ENCODE peak calls at places on chromosomes 3 and 15, in six cellular contexts. One of them, this sample, is unnamed.

GRCh38 chr15:65042776-65043322 is 2.3 kb upstream of the SLC51B start:
- DNase-seq in thoracic aorta: no peak
- DNase-seq in T-helper 1 cell: no peak
- DNase-seq in mucosa of descending colon: no peak
- DNase-seq in stimulated activated CD8-positive, alpha-beta memory T cell treated with anti-CD3 and anti-CD28 coated beads, Interleukin-15, amount 100 ng/mL, for 1 hour: no peak
- DNase-seq in effector memory CD4-positive, alpha-beta T cell: no peak
- DNase-seq in this sample: no peak

GRCh38 chr3:46449755-46450552 is 14.8 kb downstream of the LTF start:
- DNase-seq in thoracic aorta: no peak
- DNase-seq in T-helper 1 cell: no peak
- DNase-seq in mucosa of descending colon: no peak
- DNase-seq in stimulated activated CD8-positive, alpha-beta memory T cell treated with anti-CD3 and anti-CD28 coated beads, Interleukin-15, amount 100 ng/mL, for 1 hour: no peak
- DNase-seq in effector memory CD4-positive, alpha-beta T cell: no peak
- DNase-seq in this sample: no peak

GRCh38 chr3:66483006-66483928 is 17.6 kb downstream of the LRIG1 start:
- DNase-seq in thoracic aorta: peak
- DNase-seq in T-helper 1 cell: no peak
- DNase-seq in mucosa of descending colon: peak
- DNase-seq in stimulated activated CD8-positive, alpha-beta memory T cell treated with anti-CD3 and anti-CD28 coated beads, Interleukin-15, amount 100 ng/mL, for 1 hour: no peak
- DNase-seq in effector memory CD4-positive, alpha-beta T cell: no peak
- DNase-seq in this sample: peak

GRCh38 chr15:101167366-101167790 is 84.5 kb downstream of the CHSY1 start:
- DNase-seq in thoracic aorta: no peak
- DNase-seq in T-helper 1 cell: no peak
- DNase-seq in mucosa of descending colon: no peak
- DNase-seq in stimulated activated CD8-positive, alpha-beta memory T cell treated with anti-CD3 and anti-CD28 coated beads, Interleukin-15, amount 100 ng/mL, for 1 hour: no peak
- DNase-seq in effector memory CD4-positive, alpha-beta T cell: no peak
- DNase-seq in this sample: no peak

GRCh38 chr3:123587399-123587798 is 2.5 kb upstream of the HACD2 start:
- DNase-seq in thoracic aorta: no peak
- DNase-seq in T-helper 1 cell: no peak
- DNase-seq in mucosa of descending colon: no peak
- DNase-seq in stimulated activated CD8-positive, alpha-beta memory T cell treated with anti-CD3 and anti-CD28 coated beads, Interleukin-15, amount 100 ng/mL, for 1 hour: no peak
- DNase-seq in effector memory CD4-positive, alpha-beta T cell: no peak
- DNase-seq in this sample: no peak

GRCh38 chr15:68797157-68797556 is 23.5 kb downstream of the ANP32A start:
- DNase-seq in thoracic aorta: no peak
- DNase-seq in T-helper 1 cell: no peak
- DNase-seq in mucosa of descending colon: no peak
- DNase-seq in stimulated activated CD8-positive, alpha-beta memory T cell treated with anti-CD3 and anti-CD28 coated beads, Interleukin-15, amount 100 ng/mL, for 1 hour: no peak
- DNase-seq in effector memory CD4-positive, alpha-beta T cell: no peak
- DNase-seq in this sample: no peak

GRCh38 chr3:63343674-63344073 is 65.6 kb downstream of the SYNPR start:
- DNase-seq in thoracic aorta: peak
- DNase-seq in T-helper 1 cell: no peak
- DNase-seq in mucosa of descending colon: peak
- DNase-seq in stimulated activated CD8-positive, alpha-beta memory T cell treated with anti-CD3 and anti-CD28 coated beads, Interleukin-15, amount 100 ng/mL, for 1 hour: no peak
- DNase-seq in effector memory CD4-positive, alpha-beta T cell: no peak
- DNase-seq in this sample: peak

GRCh38 chr3:129424185-129424841 is 4.1 kb downstream of the EFCAB12 start:
- DNase-seq in thoracic aorta: no peak
- DNase-seq in T-helper 1 cell: no peak
- DNase-seq in mucosa of descending colon: no peak
- DNase-seq in stimulated activated CD8-positive, alpha-beta memory T cell treated with anti-CD3 and anti-CD28 coated beads, Interleukin-15, amount 100 ng/mL, for 1 hour: no peak
- DNase-seq in effector memory CD4-positive, alpha-beta T cell: no peak
- DNase-seq in this sample: no peak

GRCh38 chr3:194730369-194730768 is 44.7 kb downstream of the FAM43A start:
- DNase-seq in thoracic aorta: no peak
- DNase-seq in T-helper 1 cell: no peak
- DNase-seq in mucosa of descending colon: peak
- DNase-seq in stimulated activated CD8-positive, alpha-beta memory T cell treated with anti-CD3 and anti-CD28 coated beads, Interleukin-15, amount 100 ng/mL, for 1 hour: no peak
- DNase-seq in effector memory CD4-positive, alpha-beta T cell: no peak
- DNase-seq in this sample: peak

GRCh38 chr15:100353469-100353868 is 11.7 kb upstream of the ADAMTS17 start:
- DNase-seq in thoracic aorta: no peak
- DNase-seq in T-helper 1 cell: no peak
- DNase-seq in mucosa of descending colon: no peak
- DNase-seq in stimulated activated CD8-positive, alpha-beta memory T cell treated with anti-CD3 and anti-CD28 coated beads, Interleukin-15, amount 100 ng/mL, for 1 hour: no peak
- DNase-seq in effector memory CD4-positive, alpha-beta T cell: no peak
- DNase-seq in this sample: peak

GRCh38 chr3:3998140-3998977 is 199.1 kb downstream of the LRRN1 start:
- DNase-seq in thoracic aorta: no peak
- DNase-seq in T-helper 1 cell: no peak
- DNase-seq in mucosa of descending colon: no peak
- DNase-seq in stimulated activated CD8-positive, alpha-beta memory T cell treated with anti-CD3 and anti-CD28 coated beads, Interleukin-15, amount 100 ng/mL, for 1 hour: no peak
- DNase-seq in effector memory CD4-positive, alpha-beta T cell: no peak
- DNase-seq in this sample: peak

GRCh38 chr3:159844801-159845261 is 143.8 kb upstream of the IL12A start:
- DNase-seq in thoracic aorta: no peak
- DNase-seq in T-helper 1 cell: no peak
- DNase-seq in mucosa of descending colon: no peak
- DNase-seq in stimulated activated CD8-positive, alpha-beta memory T cell treated with anti-CD3 and anti-CD28 coated beads, Interleukin-15, amount 100 ng/mL, for 1 hour: no peak
- DNase-seq in effector memory CD4-positive, alpha-beta T cell: no peak
- DNase-seq in this sample: no peak

GRCh38 chr15:62066663-62067447 is at the start of gene C2CD4A:
- DNase-seq in thoracic aorta: no peak
- DNase-seq in T-helper 1 cell: peak
- DNase-seq in mucosa of descending colon: peak
- DNase-seq in stimulated activated CD8-positive, alpha-beta memory T cell treated with anti-CD3 and anti-CD28 coated beads, Interleukin-15, amount 100 ng/mL, for 1 hour: peak
- DNase-seq in effector memory CD4-positive, alpha-beta T cell: peak
- DNase-seq in this sample: peak

GRCh38 chr3:9041626-9042025 is 78.4 kb upstream of the RAD18 start:
- DNase-seq in thoracic aorta: no peak
- DNase-seq in T-helper 1 cell: no peak
- DNase-seq in mucosa of descending colon: no peak
- DNase-seq in stimulated activated CD8-positive, alpha-beta memory T cell treated with anti-CD3 and anti-CD28 coated beads, Interleukin-15, amount 100 ng/mL, for 1 hour: no peak
- DNase-seq in effector memory CD4-positive, alpha-beta T cell: no peak
- DNase-seq in this sample: no peak

GRCh38 chr15:41607033-41607432 is 48.0 kb downstream of the TYRO3 start:
- DNase-seq in thoracic aorta: no peak
- DNase-seq in T-helper 1 cell: no peak
- DNase-seq in mucosa of descending colon: no peak
- DNase-seq in stimulated activated CD8-positive, alpha-beta memory T cell treated with anti-CD3 and anti-CD28 coated beads, Interleukin-15, amount 100 ng/mL, for 1 hour: no peak
- DNase-seq in effector memory CD4-positive, alpha-beta T cell: no peak
- DNase-seq in this sample: no peak

GRCh38 chr3:140441006-140441405 is 236.9 kb upstream of the TRIM42 start:
- DNase-seq in thoracic aorta: no peak
- DNase-seq in T-helper 1 cell: no peak
- DNase-seq in mucosa of descending colon: no peak
- DNase-seq in stimulated activated CD8-positive, alpha-beta memory T cell treated with anti-CD3 and anti-CD28 coated beads, Interleukin-15, amount 100 ng/mL, for 1 hour: no peak
- DNase-seq in effector memory CD4-positive, alpha-beta T cell: no peak
- DNase-seq in this sample: no peak

GRCh38 chr15:62071711-62072308 is 5.0 kb downstream of the C2CD4A start:
- DNase-seq in thoracic aorta: no peak
- DNase-seq in T-helper 1 cell: no peak
- DNase-seq in mucosa of descending colon: no peak
- DNase-seq in stimulated activated CD8-positive, alpha-beta memory T cell treated with anti-CD3 and anti-CD28 coated beads, Interleukin-15, amount 100 ng/mL, for 1 hour: no peak
- DNase-seq in effector memory CD4-positive, alpha-beta T cell: no peak
- DNase-seq in this sample: no peak

GRCh38 chr15:33461671-33462070 is 150.9 kb downstream of the RYR3 start:
- DNase-seq in thoracic aorta: no peak
- DNase-seq in T-helper 1 cell: no peak
- DNase-seq in mucosa of descending colon: no peak
- DNase-seq in stimulated activated CD8-positive, alpha-beta memory T cell treated with anti-CD3 and anti-CD28 coated beads, Interleukin-15, amount 100 ng/mL, for 1 hour: no peak
- DNase-seq in effector memory CD4-positive, alpha-beta T cell: no peak
- DNase-seq in this sample: no peak

GRCh38 chr3:110318108-110318507 is 753.5 kb upstream of the NECTIN3 start:
- DNase-seq in thoracic aorta: no peak
- DNase-seq in T-helper 1 cell: no peak
- DNase-seq in mucosa of descending colon: no peak
- DNase-seq in stimulated activated CD8-positive, alpha-beta memory T cell treated with anti-CD3 and anti-CD28 coated beads, Interleukin-15, amount 100 ng/mL, for 1 hour: no peak
- DNase-seq in effector memory CD4-positive, alpha-beta T cell: no peak
- DNase-seq in this sample: no peak

GRCh38 chr3:44206862-44207652 is 34.6 kb upstream of the TOPAZ1 start:
- DNase-seq in thoracic aorta: no peak
- DNase-seq in T-helper 1 cell: no peak
- DNase-seq in mucosa of descending colon: no peak
- DNase-seq in stimulated activated CD8-positive, alpha-beta memory T cell treated with anti-CD3 and anti-CD28 coated beads, Interleukin-15, amount 100 ng/mL, for 1 hour: no peak
- DNase-seq in effector memory CD4-positive, alpha-beta T cell: no peak
- DNase-seq in this sample: peak

GRCh38 chr3:58386966-58387365 is 46.7 kb downstream of the PDHB start:
- DNase-seq in thoracic aorta: no peak
- DNase-seq in T-helper 1 cell: no peak
- DNase-seq in mucosa of descending colon: no peak
- DNase-seq in stimulated activated CD8-positive, alpha-beta memory T cell treated with anti-CD3 and anti-CD28 coated beads, Interleukin-15, amount 100 ng/mL, for 1 hour: no peak
- DNase-seq in effector memory CD4-positive, alpha-beta T cell: no peak
- DNase-seq in this sample: no peak

GRCh38 chr15:96889734-96890480 is 559.4 kb downstream of the NR2F2 start:
- DNase-seq in thoracic aorta: no peak
- DNase-seq in T-helper 1 cell: no peak
- DNase-seq in mucosa of descending colon: no peak
- DNase-seq in stimulated activated CD8-positive, alpha-beta memory T cell treated with anti-CD3 and anti-CD28 coated beads, Interleukin-15, amount 100 ng/mL, for 1 hour: no peak
- DNase-seq in effector memory CD4-positive, alpha-beta T cell: no peak
- DNase-seq in this sample: no peak

GRCh38 chr3:16476636-16477035 is 36.9 kb downstream of the RFTN1 start:
- DNase-seq in thoracic aorta: no peak
- DNase-seq in T-helper 1 cell: no peak
- DNase-seq in mucosa of descending colon: no peak
- DNase-seq in stimulated activated CD8-positive, alpha-beta memory T cell treated with anti-CD3 and anti-CD28 coated beads, Interleukin-15, amount 100 ng/mL, for 1 hour: no peak
- DNase-seq in effector memory CD4-positive, alpha-beta T cell: no peak
- DNase-seq in this sample: no peak

GRCh38 chr3:184337315-184337714 is at the start of gene FAM131A:
- DNase-seq in thoracic aorta: peak
- DNase-seq in T-helper 1 cell: no peak
- DNase-seq in mucosa of descending colon: peak
- DNase-seq in stimulated activated CD8-positive, alpha-beta memory T cell treated with anti-CD3 and anti-CD28 coated beads, Interleukin-15, amount 100 ng/mL, for 1 hour: no peak
- DNase-seq in effector memory CD4-positive, alpha-beta T cell: no peak
- DNase-seq in this sample: peak

GRCh38 chr3:184129012-184129411 is 6.1 kb upstream of the EIF2B5 start:
- DNase-seq in thoracic aorta: no peak
- DNase-seq in T-helper 1 cell: no peak
- DNase-seq in mucosa of descending colon: no peak
- DNase-seq in stimulated activated CD8-positive, alpha-beta memory T cell treated with anti-CD3 and anti-CD28 coated beads, Interleukin-15, amount 100 ng/mL, for 1 hour: no peak
- DNase-seq in effector memory CD4-positive, alpha-beta T cell: no peak
- DNase-seq in this sample: peak

GRCh38 chr3:119148493-119149180 is 2.7 kb downstream of the TEX55 start:
- DNase-seq in thoracic aorta: no peak
- DNase-seq in T-helper 1 cell: no peak
- DNase-seq in mucosa of descending colon: no peak
- DNase-seq in stimulated activated CD8-positive, alpha-beta memory T cell treated with anti-CD3 and anti-CD28 coated beads, Interleukin-15, amount 100 ng/mL, for 1 hour: no peak
- DNase-seq in effector memory CD4-positive, alpha-beta T cell: no peak
- DNase-seq in this sample: no peak

GRCh38 chr3:42703695-42704025 is 1.1 kb upstream of the HHATL start:
- DNase-seq in thoracic aorta: no peak
- DNase-seq in T-helper 1 cell: no peak
- DNase-seq in mucosa of descending colon: no peak
- DNase-seq in stimulated activated CD8-positive, alpha-beta memory T cell treated with anti-CD3 and anti-CD28 coated beads, Interleukin-15, amount 100 ng/mL, for 1 hour: no peak
- DNase-seq in effector memory CD4-positive, alpha-beta T cell: no peak
- DNase-seq in this sample: no peak

GRCh38 chr15:47194718-47195117 is 522.6 kb upstream of the SEMA6D start:
- DNase-seq in thoracic aorta: no peak
- DNase-seq in T-helper 1 cell: no peak
- DNase-seq in mucosa of descending colon: no peak
- DNase-seq in stimulated activated CD8-positive, alpha-beta memory T cell treated with anti-CD3 and anti-CD28 coated beads, Interleukin-15, amount 100 ng/mL, for 1 hour: no peak
- DNase-seq in effector memory CD4-positive, alpha-beta T cell: no peak
- DNase-seq in this sample: no peak

GRCh38 chr15:67064607-67065530 is 533 bp upstream of the SMAD3 start:
- DNase-seq in thoracic aorta: no peak
- DNase-seq in T-helper 1 cell: no peak
- DNase-seq in mucosa of descending colon: peak
- DNase-seq in stimulated activated CD8-positive, alpha-beta memory T cell treated with anti-CD3 and anti-CD28 coated beads, Interleukin-15, amount 100 ng/mL, for 1 hour: no peak
- DNase-seq in effector memory CD4-positive, alpha-beta T cell: no peak
- DNase-seq in this sample: peak

GRCh38 chr3:155553800-155554199 is 191.1 kb downstream of the PLCH1 start:
- DNase-seq in thoracic aorta: no peak
- DNase-seq in T-helper 1 cell: no peak
- DNase-seq in mucosa of descending colon: no peak
- DNase-seq in stimulated activated CD8-positive, alpha-beta memory T cell treated with anti-CD3 and anti-CD28 coated beads, Interleukin-15, amount 100 ng/mL, for 1 hour: no peak
- DNase-seq in effector memory CD4-positive, alpha-beta T cell: no peak
- DNase-seq in this sample: no peak

This sample was measured in testis.